ENCODE peak calls at places on chromosomes 16 and 17, in seven cellular contexts. R is testis; U is activated CD8-positive, alpha-beta memory T cell treated with anti-CD3 and anti-CD28 coated beads, Interleukin-2, amount 50 U/mL, for 4 hours; S is substantia nigra; Q is AG04450; P is GM13977; F is activated CD4-positive, CD25-positive, alpha-beta regulatory T cell treated with anti-CD3 and anti-CD28 coated beads, Interleukin-2, amount 50 U/mL, for 16 hours. M is an unnamed sample.

GRCh38 chr16:86092586-86093480 is 193.9 kb downstream of the IRF8 start:
- DNase-seq in U (no peak), R (no peak), F (no peak), P (no peak), Q (no peak), S (no peak), M (no peak)

GRCh38 chr16:86513471-86514277 is 3.3 kb downstream of the FOXF1 start:
- DNase-seq in U (no peak), F (no peak), S (no peak), Q (no peak), R (no peak), P (no peak), M (no peak)

GRCh38 chr17:9414471-9414870 is 161.1 kb downstream of the STX8 start:
- DNase-seq in U (no peak), S (no peak), R (no peak), Q (no peak), P (peak; percentile 75), F (no peak), M (no peak)

GRCh38 chr17:64718058-64718457 is 56.0 kb upstream of the SMURF2 start:
- DNase-seq in S (no peak), F (no peak), U (no peak), P (no peak), R (no peak), Q (no peak), M (no peak)

GRCh38 chr17:68566145-68566738 is 34.9 kb downstream of the FAM20A start:
- DNase-seq in S (no peak), F (no peak), P (no peak), Q (no peak), U (no peak), R (no peak), M (no peak)

GRCh38 chr17:80691784-80692183 is 147.1 kb downstream of the RPTOR start:
- DNase-seq in F (no peak), R (no peak), Q (no peak), U (no peak), P (no peak), S (no peak), M (no peak)

GRCh38 chr16:86100205-86101134 is 201.5 kb downstream of the IRF8 start:
- DNase-seq in F (no peak), S (no peak), P (no peak), R (no peak), U (peak; percentile 3), Q (peak; percentile 71), M (no peak)

GRCh38 chr17:60554377-60554788 is 28.3 kb upstream of the APPBP2 start:
- DNase-seq in U (no peak), P (no peak), R (peak; percentile 56), F (no peak), S (no peak), Q (peak; percentile 70), M (peak; percentile 20)

GRCh38 chr17:4072487-4073157 is 70.2 kb downstream of the ZZEF1 start:
- DNase-seq in F (no peak), R (no peak), Q (peak; percentile 67), S (no peak), P (no peak), U (no peak), M (no peak)

GRCh38 chr16:4477966-4478365 is 1.8 kb downstream of the HMOX2 start:
- DNase-seq in F (no peak), Q (no peak), U (no peak), R (no peak), S (no peak), P (no peak), M (no peak)

GRCh38 chr16:86396918-86397317 is 113.4 kb upstream of the FOXF1 start:
- DNase-seq in U (no peak), Q (peak; percentile 88), S (no peak), R (no peak), P (no peak), F (no peak), M (no peak)

GRCh38 chr17:4249452-4250029 is 14.2 kb downstream of the ANKFY1 start:
- DNase-seq in U (no peak), S (no peak), P (peak; percentile 66), F (no peak), Q (no peak), R (no peak), M (no peak)

GRCh38 chr17:17711708-17712141 is 30.5 kb downstream of the RAI1 start:
- DNase-seq in S (no peak), F (no peak), U (no peak), Q (no peak), R (peak; percentile 51), P (no peak), M (no peak)

GRCh38 chr17:68431661-68432071 is 25.6 kb downstream of the WIPI1 start:
- DNase-seq in S (no peak), Q (no peak), U (peak; percentile 48), F (peak; percentile 12), R (no peak), P (peak; percentile 28), M (no peak)

GRCh38 chr16:57479422-57480126 is 6.7 kb downstream of the DOK4 start:
- DNase-seq in Q (no peak), F (no peak), S (no peak), R (no peak), U (no peak), P (no peak), M (peak; percentile 12)

GRCh38 chr16:26598061-26598460 is 468.7 kb upstream of the C16orf82 start:
- DNase-seq in S (no peak), Q (no peak), F (peak; percentile 56), R (no peak), U (peak; percentile 38), P (no peak), M (no peak)

GRCh38 chr17:17783121-17783824 is 53.5 kb downstream of the SREBF1 start:
- DNase-seq in Q (no peak), R (peak; percentile 82), P (peak; percentile 84), F (no peak), U (peak; percentile 65), S (peak; percentile 65), M (no peak)

GRCh38 chr17:80036715-80037477 is 454 bp downstream of the CCDC40 start:
- DNase-seq in S (peak; percentile 56), F (no peak), R (peak; percentile 56), U (no peak), Q (no peak), P (no peak), M (no peak)

GRCh38 chr16:14965328-14965727 is 9.5 kb upstream of the PDXDC1 start:
- DNase-seq in S (no peak), R (no peak), Q (no peak), U (no peak), P (no peak), F (no peak), M (no peak)

GRCh38 chr16:15653227-15653626 is 3.2 kb downstream of the NDE1 start:
- DNase-seq in S (no peak), U (no peak), Q (peak; percentile 90), P (no peak), R (no peak), F (no peak), M (no peak)

GRCh38 chr16:73232555-73233422 is 184.9 kb upstream of the ZFHX3 start:
- DNase-seq in U (no peak), F (no peak), Q (peak; percentile 97), S (no peak), R (peak; percentile 26), P (no peak), M (peak; percentile 41)

GRCh38 chr17:39138416-39139136 is 12.9 kb downstream of the PLXDC1 start:
- DNase-seq in Q (no peak), S (no peak), F (no peak), R (no peak), U (no peak), P (no peak), M (no peak)

GRCh38 chr16:1708083-1708767 is 2.2 kb downstream of the MAPK8IP3 start:
- DNase-seq in Q (no peak), S (no peak), P (no peak), U (no peak), R (no peak), F (no peak), M (no peak)

GRCh38 chr16:87384162-87384999 is 805 bp upstream of the FBXO31 start:
- DNase-seq in R (no peak), S (peak; percentile 77), P (no peak), U (no peak), F (no peak), Q (no peak), M (no peak)

GRCh38 chr17:67365762-67366192 is 600 bp downstream of the PSMD12 start:
- DNase-seq in F (no peak), R (no peak), U (no peak), Q (no peak), S (no peak), P (no peak), M (no peak)

GRCh38 chr16:13540771-13541170 is 379.2 kb upstream of the ERCC4 start:
- DNase-seq in Q (no peak), R (no peak), S (no peak), P (no peak), F (no peak), U (no peak), M (no peak)

GRCh38 chr17:81565231-81565630 is 13.1 kb upstream of the FAAP100 start:
- DNase-seq in P (no peak), S (no peak), U (no peak), R (no peak), F (no peak), Q (no peak), M (no peak)

GRCh38 chr17:75983501-75984181 is 4.6 kb downstream of the TEN1 start:
- DNase-seq in R (peak; percentile 61), Q (no peak), S (no peak), U (no peak), P (no peak), F (no peak), M (no peak)

GRCh38 chr17:60135160-60135950 is 14.4 kb upstream of the CA4 start:
- DNase-seq in S (peak; percentile 92), Q (peak; percentile 72), F (peak; percentile 66), P (peak; percentile 97), U (peak; percentile 73), R (peak; percentile 97), M (peak; percentile 52)